ENCODE peak calls at places on chromosomes 2 and 18, in nine cellular contexts. G, Y, L, B, O, P, V, X and W are unnamed samples.

GRCh38 chr2:223008162-223008561 is 43.8 kb upstream of the KCNE4 start:
- DNase-seq in V (no peak), P (no peak), B (no peak), L (no peak), X (no peak), Y (peak; percentile 12), G (no peak), O (no peak), W (no peak)

GRCh38 chr2:138699421-138699820 is 80.8 kb downstream of the NXPH2 start:
- DNase-seq in V (no peak), B (no peak), G (no peak), L (no peak), X (no peak), O (no peak), Y (no peak), P (no peak), W (no peak)

GRCh38 chr2:234241656-234242445 is 191.3 kb downstream of the SPP2 start:
- DNase-seq in P (peak; percentile 43), B (no peak), X (no peak), Y (no peak), O (no peak), V (peak; percentile 37), L (no peak), G (peak; percentile 85), W (no peak)

GRCh38 chr2:128356127-128356526 is 37.5 kb upstream of the HS6ST1 start:
- DNase-seq in Y (no peak), G (no peak), B (no peak), V (no peak), L (no peak), X (no peak), P (no peak), O (no peak), W (no peak)

GRCh38 chr2:23436346-23437099 is 51.5 kb downstream of the KLHL29 start:
- DNase-seq in Y (no peak), P (no peak), L (no peak), G (no peak), X (no peak), O (peak; percentile 34), B (no peak), V (no peak), W (no peak)

GRCh38 chr2:232139786-232140562 is 178.5 kb downstream of the DIS3L2 start:
- DNase-seq in Y (no peak), P (no peak), O (no peak), G (no peak), V (no peak), B (no peak), X (no peak), L (no peak), W (no peak)

GRCh38 chr2:42590176-42590575 is 21.7 kb downstream of the MTA3 start:
- DNase-seq in X (no peak), Y (no peak), P (no peak), O (no peak), L (no peak), G (no peak), B (no peak), V (no peak), W (no peak)

GRCh38 chr2:9629222-9630000 is 1.4 kb downstream of the YWHAQ start:
- DNase-seq in V (peak; percentile 43), L (no peak), B (no peak), X (no peak), O (no peak), P (peak; percentile 58), Y (no peak), G (peak; percentile 29), W (no peak)

GRCh38 chr2:201158111-201158929 is 24.6 kb upstream of the CASP10 start:
- DNase-seq in X (peak; percentile 42), L (no peak), Y (no peak), G (peak; percentile 84), P (peak; percentile 86), V (peak; percentile 79), O (peak; percentile 78), B (no peak), W (no peak)

GRCh38 chr18:55466789-55467188 is 121.2 kb downstream of the TCF4 start:
- DNase-seq in Y (no peak), P (no peak), X (no peak), G (no peak), O (no peak), V (no peak), L (no peak), B (no peak), W (no peak)

GRCh38 chr2:20453087-20453486 is 6.2 kb downstream of the RHOB start:
- DNase-seq in O (peak; percentile 29), L (peak; percentile 56), G (no peak), Y (no peak), X (no peak), V (no peak), B (no peak), P (no peak), W (peak; percentile 14)

GRCh38 chr2:36329251-36329650 is 26.3 kb upstream of the CRIM1 start:
- DNase-seq in B (no peak), G (no peak), O (no peak), L (no peak), Y (no peak), P (peak; percentile 23), V (no peak), X (no peak), W (no peak)

GRCh38 chr2:16656087-16656486 is 9.5 kb downstream of the CYRIA start:
- DNase-seq in L (no peak), V (peak; percentile 25), P (no peak), G (no peak), O (no peak), B (no peak), X (no peak), Y (no peak), W (no peak)
- TF ChIP-seq CTCF in L (no peak), V (no peak), P (no peak), G (no peak), O (no peak), B (no peak), X (no peak), Y (no peak), W (no peak)

DNA sequence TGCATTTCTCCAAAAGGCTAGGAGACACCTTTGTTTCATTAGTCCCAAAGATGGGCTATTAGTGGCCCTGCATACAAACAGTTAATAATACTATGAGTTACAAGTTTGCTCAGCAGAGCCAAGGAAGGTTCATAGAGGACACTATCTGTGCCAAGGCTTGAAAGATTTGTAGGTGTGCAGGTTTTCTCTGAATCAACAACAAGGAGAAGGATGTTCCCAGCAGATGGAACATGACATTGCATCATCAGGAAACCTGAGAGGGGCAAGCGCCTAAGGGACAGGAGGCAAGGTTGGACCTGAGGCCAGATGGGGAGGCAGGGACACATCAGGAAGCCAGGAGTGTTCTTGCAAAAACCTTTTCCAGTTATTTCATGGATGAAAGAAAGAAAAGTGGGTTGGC is 35.4 kb upstream of the STK17B start:
- DNase-seq in X (no peak), L (no peak), B (no peak), V (no peak), Y (no peak), O (no peak), G (no peak), P (no peak), W (no peak)
- H3K4me1 ChIP-seq in X (peaks cover 27% of the 10 kb centered on the region), L (peaks cover 23% of the 10 kb centered on the region), B (peaks cover 5% of the 10 kb centered on the region), V (no peaks in the 10 kb centered on the region), Y (peaks cover 20% of the 10 kb centered on the region), O (peaks cover 19% of the 10 kb centered on the region), G (no peaks in the 10 kb centered on the region), P (no peaks in the 10 kb centered on the region), W (no peaks in the 10 kb centered on the region)

DNA sequence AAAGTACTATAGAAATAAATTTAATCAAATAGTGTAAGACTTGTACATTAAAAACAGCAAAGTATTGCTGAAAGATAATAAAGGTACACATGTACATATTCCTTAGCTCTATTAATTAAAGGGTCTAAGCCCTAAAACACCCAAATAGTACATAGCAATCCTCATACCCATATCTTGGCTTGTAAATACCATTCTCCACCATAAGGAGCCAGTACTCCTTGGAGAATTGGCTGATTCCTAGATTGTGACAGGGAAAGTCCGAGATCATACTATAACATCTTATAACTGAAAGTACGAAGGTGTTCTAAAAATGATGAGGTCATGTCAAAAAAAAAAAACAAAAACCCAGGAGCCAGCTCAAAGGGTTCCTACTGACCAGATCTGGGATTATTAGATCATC is 614.6 kb downstream of the SUCLG1 start:
- DNase-seq in O (no peak), G (no peak), L (no peak), B (no peak), P (no peak), X (no peak), Y (no peak), V (no peak), W (no peak)
- TF ChIP-seq CTCF in O (no peak), G (no peak), L (no peak), B (no peak), P (no peak), X (no peak), Y (no peak), V (peak; percentile 4), W (no peak)

GRCh38 chr2:241038374-241039180 is 40.2 kb downstream of the SNED1 start:
- DNase-seq in X (no peak), L (no peak), G (no peak), V (no peak), B (no peak), P (no peak), Y (no peak), O (no peak), W (no peak)
- H3K4me1 ChIP-seq in X (peaks cover 25% of the 10 kb centered on the region), L (peaks cover 18% of the 10 kb centered on the region), G (no peaks in the 10 kb centered on the region), V (peaks cover 14% of the 10 kb centered on the region), B (no peaks in the 10 kb centered on the region), P (no peaks in the 10 kb centered on the region), Y (peaks cover 10% of the 10 kb centered on the region), O (peaks cover 17% of the 10 kb centered on the region), W (no peaks in the 10 kb centered on the region)

DNA sequence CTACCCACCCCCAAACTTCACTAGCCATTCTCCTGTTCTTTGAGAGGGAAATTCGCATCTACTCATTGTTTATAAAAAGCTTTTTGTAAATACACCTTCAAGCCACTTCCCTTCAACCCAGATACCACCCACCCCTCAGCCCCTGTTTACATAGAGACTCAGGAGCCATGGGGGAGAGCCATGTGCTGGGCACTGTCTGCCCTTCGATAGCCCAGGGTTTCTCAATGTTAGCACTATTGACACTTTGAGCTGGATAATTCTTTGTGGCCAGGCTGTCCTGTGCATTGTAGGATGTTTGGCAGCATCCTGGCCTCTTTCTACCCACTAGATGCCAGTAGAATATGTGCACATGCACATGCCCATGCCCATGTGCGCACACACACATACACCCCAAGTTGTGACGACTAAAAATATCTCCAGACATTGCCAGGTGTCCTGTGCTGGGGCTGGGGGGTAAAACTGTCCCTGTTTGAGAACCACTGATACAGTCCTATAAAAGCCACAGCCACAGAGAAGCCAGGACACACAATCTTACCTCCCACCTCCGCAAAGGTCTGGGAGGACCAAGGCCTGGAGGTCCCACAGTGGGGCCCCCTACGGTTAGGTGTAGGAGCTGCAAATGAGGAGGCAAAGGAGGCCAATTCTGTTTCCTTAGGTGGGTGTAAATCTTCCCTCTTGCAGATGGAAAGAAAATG is 44.5 kb upstream of the ASPRV1 start:
- DNase-seq in G (no peak), V (no peak), X (no peak), P (no peak), Y (no peak), L (peak; percentile 14), O (no peak), B (no peak), W (no peak)
- TF ChIP-seq CTCF in G (no peak), V (peak; percentile 9), X (no peak), P (no peak), Y (no peak), L (no peak), O (no peak), B (no peak), W (no peak)

GRCh38 chr2:2325538-2325937 is 5.5 kb downstream of the MYT1L start:
- DNase-seq in X (no peak), B (no peak), L (no peak), G (no peak), Y (no peak), V (peak; percentile 35), P (no peak), O (no peak), W (no peak)
- H3K4me1 ChIP-seq in X (no peaks in the 10 kb centered on the region), B (no peaks in the 10 kb centered on the region), L (no peaks in the 10 kb centered on the region), G (no peaks in the 10 kb centered on the region), Y (no peaks in the 10 kb centered on the region), V (peaks cover 23% of the 10 kb centered on the region), P (no peaks in the 10 kb centered on the region), O (no peaks in the 10 kb centered on the region), W (no peaks in the 10 kb centered on the region)